ENCODE peak calls at places on chromosomes 13 and 19, in four cellular contexts. F is H1, I is K562, O is HepG2. K is an unnamed sample.

GRCh38 chr19:3914199-3914598 is 18.7 kb upstream of the NMRK2 start:
- DNase-seq in F (no peak), I (no peak), O (no peak), K (no peak)

GRCh38 chr13:29537736-29538624 is 57.5 kb downstream of the SLC7A1 start:
- DNase-seq in F (no peak), I (no peak), O (no peak), K (peak; percentile 26)

GRCh38 chr13:109840201-109840892 is 54.0 kb upstream of the IRS2 start:
- DNase-seq in F (no peak), I (no peak), O (no peak), K (no peak)

GRCh38 chr13:59746291-59746962 is 417.3 kb downstream of the DIAPH3 start:
- DNase-seq in F (no peak), I (no peak), O (no peak), K (no peak)

GRCh38 chr19:54357381-54357780 is 7.3 kb downstream of the LAIR1 start:
- DNase-seq in F (no peak), I (no peak), O (no peak), K (no peak)

GRCh38 chr19:13937479-13938360 is 497 bp downstream of the PODNL1 start:
- DNase-seq in F (no peak), I (no peak), O (no peak), K (no peak)

GRCh38 chr19:53102701-53103140 is 501 bp downstream of the ZNF160 start:
- DNase-seq in F (no peak), I (peak; percentile 57), O (no peak), K (peak; percentile 47)

GRCh38 chr13:53782400-53783030 is 753.9 kb downstream of the OLFM4 start:
- DNase-seq in F (peak; percentile 47), I (no peak), O (peak; percentile 33), K (peak; percentile 57)

GRCh38 chr19:48867922-48868195 is 558 bp downstream of the PLEKHA4 start:
- DNase-seq in F (no peak), I (no peak), O (no peak), K (no peak)

GRCh38 chr13:50914301-50914700 is 4.7 kb downstream of the RNASEH2B start:
- DNase-seq in F (no peak), I (no peak), O (no peak), K (no peak)

GRCh38 chr19:48121909-48122371 is 11.3 kb upstream of the PLA2G4C start:
- DNase-seq in F (no peak), I (no peak), O (no peak), K (peak; percentile 99)

GRCh38 chr13:32976046-32976781 is 40.0 kb upstream of the KL start:
- DNase-seq in F (no peak), I (no peak), O (no peak), K (no peak)

GRCh38 chr13:85828094-85828684 is 29.0 kb upstream of the SLITRK6 start:
- DNase-seq in F (no peak), I (peak; percentile 4), O (peak; percentile 6), K (peak; percentile 4)

GRCh38 chr13:74047925-74048324 is 86.3 kb downstream of the KLF12 start:
- DNase-seq in F (no peak), I (no peak), O (no peak), K (peak; percentile 15)

GRCh38 chr13:72875233-72875632 is 93.3 kb downstream of the PIBF1 start:
- DNase-seq in F (no peak), I (no peak), O (no peak), K (no peak)

GRCh38 chr19:50167314-50167721 is 4.2 kb upstream of the IZUMO2 start:
- DNase-seq in F (no peak), I (no peak), O (peak; percentile 15), K (no peak)

GRCh38 chr13:32407854-32408253 is 20.1 kb downstream of the N4BP2L1 start:
- DNase-seq in F (no peak), I (no peak), O (no peak), K (no peak)

GRCh38 chr19:30076101-30076551 is 134.1 kb downstream of the URI1 start:
- DNase-seq in F (peak; percentile 59), I (no peak), O (no peak), K (no peak)

GRCh38 chr13:110173247-110173818 is 133.6 kb downstream of the COL4A1 start:
- DNase-seq in F (no peak), I (no peak), O (no peak), K (no peak)

GRCh38 chr19:4807188-4807587 is 15.7 kb downstream of the FEM1A start:
- DNase-seq in F (no peak), I (no peak), O (no peak), K (no peak)

GRCh38 chr13:86655561-86655960 is 856.3 kb upstream of the SLITRK6 start:
- DNase-seq in F (no peak), I (no peak), O (no peak), K (no peak)

GRCh38 chr13:48437381-48437780 is 24.5 kb upstream of the LPAR6 start:
- DNase-seq in F (no peak), I (no peak), O (no peak), K (peak; percentile 82)

GRCh38 chr13:107497661-107498060 is 717.7 kb downstream of the LIG4 start:
- DNase-seq in F (no peak), I (no peak), O (no peak), K (no peak)

GRCh38 chr13:35923347-35923746 is 207.8 kb downstream of the DCLK1 start:
- DNase-seq in F (no peak), I (no peak), O (no peak), K (peak; percentile 19)

GRCh38 chr19:10292789-10293636 is 3.3 kb downstream of the ICAM5 start:
- DNase-seq in F (no peak), I (peak; percentile 38), O (no peak), K (no peak)

GRCh38 chr19:409006-409514 is at the start of gene C2CD4C:
- DNase-seq in F (peak; percentile 76), I (peak; percentile 81), O (no peak), K (no peak)

GRCh38 chr13:66578305-66578704 is 651.8 kb downstream of the PCDH9 start:
- DNase-seq in F (no peak), I (no peak), O (no peak), K (no peak)

GRCh38 chr19:38270587-38271167 is 6.3 kb downstream of the SPINT2 start:
- DNase-seq in F (no peak), I (peak; percentile 74), O (no peak), K (no peak)

GRCh38 chr13:97430296-97430695 is 3.7 kb upstream of the RAP2A start:
- DNase-seq in F (no peak), I (no peak), O (no peak), K (no peak)

GRCh38 chr13:106318941-106319411 is 216.5 kb downstream of the EFNB2 start:
- DNase-seq in F (no peak), I (no peak), O (no peak), K (peak; percentile 97)

GRCh38 chr19:56718231-56718630 is 46.7 kb upstream of the ZNF835 start:
- DNase-seq in F (no peak), I (no peak), O (no peak), K (no peak)

DNA sequence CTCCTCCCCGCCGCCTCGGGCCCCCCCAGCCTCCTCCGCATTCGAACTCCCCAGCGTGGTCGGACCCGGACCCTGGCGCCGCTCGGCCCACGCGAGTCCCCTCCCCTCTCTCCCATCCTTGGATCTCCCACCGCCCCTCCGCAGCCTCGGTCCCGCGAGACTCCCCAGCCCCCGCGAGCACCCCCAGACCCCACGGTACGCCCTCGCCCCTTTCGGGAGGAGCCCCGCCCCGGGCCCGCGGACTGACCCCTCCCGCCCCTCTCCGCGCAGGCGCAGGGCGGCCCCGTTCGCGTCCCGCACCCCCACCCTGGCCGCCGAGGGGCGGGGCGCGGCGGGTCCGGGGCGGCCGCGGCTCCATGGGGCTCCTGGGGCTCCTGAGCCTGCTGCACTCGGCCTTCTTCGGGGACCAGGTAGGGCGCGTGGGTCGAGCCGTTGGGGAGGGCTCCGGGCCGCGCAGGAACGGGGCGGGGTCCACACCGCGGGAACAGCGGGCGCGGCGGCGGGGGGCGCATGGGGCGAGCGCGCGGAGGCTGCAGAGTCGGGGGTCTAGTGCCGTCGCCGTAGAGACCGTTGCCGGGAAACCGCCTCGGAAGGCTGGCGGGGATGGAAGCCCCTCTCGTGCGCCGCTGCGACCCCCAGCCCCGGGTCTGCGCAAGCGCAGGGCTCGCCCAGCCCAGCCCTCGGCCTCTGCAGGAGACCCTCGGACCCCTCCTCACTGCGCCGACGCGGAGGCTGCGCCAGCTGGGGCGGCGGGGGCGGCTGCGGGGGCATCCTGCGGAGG is 3.8 kb upstream of the APC2 start:
- DNase-seq in F (peak; percentile 77), I (peak; percentile 94), O (no peak), K (no peak)
- TF ChIP-seq EZH2 in F (no peak), I (no peak), O (no peak), K (no peak)

DNA sequence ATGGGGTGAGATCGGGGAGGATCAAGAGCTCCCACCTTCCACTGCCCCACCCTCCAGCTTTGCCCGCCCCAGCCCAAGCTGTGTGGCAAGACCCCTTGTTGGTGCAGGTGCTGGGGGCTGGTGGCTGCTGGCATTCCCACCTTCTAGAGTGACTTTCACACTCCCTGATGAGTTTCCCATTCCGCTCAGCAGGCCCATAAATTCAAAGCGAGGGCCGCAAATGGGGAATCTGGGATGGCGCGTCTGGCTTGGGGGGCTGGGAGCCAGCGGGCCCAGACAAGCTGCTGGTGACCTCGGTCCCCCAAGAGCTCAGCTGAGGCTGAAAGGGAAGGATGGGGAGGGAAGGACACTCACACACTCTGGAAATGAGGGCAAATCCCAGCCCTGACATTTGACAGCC is 110.3 kb downstream of the GADD45B start:
- DNase-seq in F (no peak), I (no peak), O (no peak), K (no peak)
- TF ChIP-seq JUN in F (no peak), I (no peak), O (no peak), K (no peak)

GRCh38 chr13:40220299-40220935 is 446.0 kb downstream of the FOXO1 start:
- DNase-seq in F (no peak), I (no peak), O (no peak), K (no peak)

GRCh38 chr13:40217675-40218074 is 448.8 kb downstream of the FOXO1 start:
- DNase-seq in F (no peak), I (no peak), O (no peak), K (no peak)

GRCh38 chr13:40215747-40216146 is 450.7 kb downstream of the FOXO1 start:
- DNase-seq in F (no peak), I (no peak), O (no peak), K (no peak)

GRCh38 chr13:40221460-40222201 is 444.8 kb downstream of the FOXO1 start:
- DNase-seq in F (no peak), I (no peak), O (peak; percentile 41), K (no peak)

DNA sequence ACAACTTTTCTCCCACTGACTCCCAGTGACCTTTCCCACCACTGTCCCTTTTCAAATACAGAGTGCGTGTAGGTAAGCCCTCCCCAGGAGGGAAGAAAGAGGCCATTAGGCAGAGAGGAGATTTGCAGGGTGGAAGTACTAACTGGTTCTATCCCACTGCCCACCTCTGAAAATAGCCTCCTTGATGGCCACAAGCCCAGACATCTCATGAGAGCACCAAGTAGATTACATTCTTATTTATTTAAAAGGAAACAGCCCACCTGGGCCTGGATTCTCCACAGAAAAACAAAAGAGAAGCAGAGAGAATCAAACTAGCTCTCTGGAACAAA is 445.3 kb downstream of the FOXO1 start:
- DNase-seq in F (no peak), I (no peak), O (no peak), K (no peak)
- TF ChIP-seq EZH2 in F (no peak), I (no peak), O (no peak), K (no peak)

DNA sequence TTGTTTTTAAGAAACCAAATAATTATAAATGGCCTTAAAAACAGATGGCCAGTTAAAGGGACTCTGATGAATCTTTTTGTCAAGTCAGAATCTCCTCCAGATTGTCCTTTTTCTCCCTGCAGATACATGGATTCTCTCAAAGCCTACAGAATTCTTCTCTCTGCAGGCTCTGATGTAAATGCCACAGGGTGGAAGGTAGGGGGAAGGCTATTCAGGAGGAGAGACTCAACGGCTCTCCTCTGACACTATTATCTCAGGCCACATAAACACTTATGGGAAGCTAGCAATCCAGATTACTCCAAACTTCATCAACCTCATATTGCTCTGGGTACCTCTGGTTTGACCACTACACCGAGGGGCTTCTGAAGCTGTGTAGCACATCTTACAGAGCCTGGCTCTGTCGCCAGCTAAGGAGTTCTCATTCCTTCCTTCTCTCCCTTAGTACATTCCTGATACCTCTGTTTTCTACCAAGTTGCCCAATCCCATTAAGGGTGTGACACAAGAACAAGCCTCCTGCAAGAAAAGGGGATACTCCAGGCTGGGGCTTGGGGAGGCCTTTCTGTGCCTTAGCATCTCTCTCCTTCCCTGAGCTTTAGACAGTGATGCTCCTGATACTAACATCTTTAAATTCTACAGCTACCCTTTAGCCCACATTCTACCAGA is 14.9 kb downstream of the LCP1 start:
- DNase-seq in F (no peak), I (no peak), O (no peak), K (no peak)
- TF ChIP-seq JUN in F (no peak), I (no peak), O (no peak), K (no peak)